ENCODE peak calls at places on chromosome 1, in seven cellular contexts. D, T, H, U, S, N and A are unnamed samples.

GRCh38 chr1:228064741-228065542 is 17.6 kb upstream of the ARF1 start:
- DNase-seq in D (no peak), T (no peak), H (no peak), U (no peak), S (no peak), N (no peak), A (no peak)

GRCh38 chr1:203272633-203273205 is 32.6 kb upstream of the BTG2 start:
- DNase-seq in D (no peak), T (no peak), H (no peak), U (no peak), S (no peak), N (no peak), A (no peak)

GRCh38 chr1:55446351-55446750 is 231.2 kb upstream of the USP24 start:
- DNase-seq in D (no peak), T (no peak), H (no peak), U (no peak), S (no peak), N (no peak), A (no peak)

GRCh38 chr1:151196292-151196800 is 2.0 kb upstream of the PIP5K1A start:
- DNase-seq in D (peak), T (peak), H (peak), U (peak), S (peak), N (no peak), A (no peak)

GRCh38 chr1:10556430-10557005 is 81.8 kb downstream of the PEX14 start:
- DNase-seq in D (no peak), T (no peak), H (no peak), U (no peak), S (no peak), N (no peak), A (no peak)

GRCh38 chr1:4599951-4600481 is 54.4 kb upstream of the AJAP1 start:
- DNase-seq in D (no peak), T (no peak), H (no peak), U (no peak), S (no peak), N (no peak), A (no peak)

GRCh38 chr1:72435025-72435424 is 152.7 kb upstream of the NEGR1 start:
- DNase-seq in D (no peak), T (no peak), H (no peak), U (no peak), S (no peak), N (no peak), A (no peak)

GRCh38 chr1:205588691-205589445 is 42.9 kb downstream of the ELK4 start:
- DNase-seq in D (no peak), T (no peak), H (peak), U (no peak), S (peak), N (peak), A (peak)

GRCh38 chr1:183995322-183996035 is 42.0 kb downstream of the COLGALT2 start:
- DNase-seq in D (no peak), T (no peak), H (no peak), U (no peak), S (no peak), N (no peak), A (no peak)

GRCh38 chr1:244347942-244348341 is 103.8 kb downstream of the ADSS2 start:
- DNase-seq in D (no peak), T (no peak), H (no peak), U (no peak), S (no peak), N (no peak), A (no peak)

GRCh38 chr1:110087812-110088738 is 17.6 kb upstream of the ALX3 start:
- DNase-seq in D (peak), T (no peak), H (peak), U (peak), S (peak), N (no peak), A (peak)

GRCh38 chr1:226002667-226003501 is 3.7 kb upstream of the SDE2 start:
- DNase-seq in D (peak), T (no peak), H (peak), U (peak), S (no peak), N (peak), A (peak)

GRCh38 chr1:91795601-91796389 is 90.2 kb downstream of the TGFBR3 start:
- DNase-seq in D (no peak), T (no peak), H (no peak), U (no peak), S (no peak), N (no peak), A (no peak)

GRCh38 chr1:43977376-43978263 is 1.4 kb upstream of the B4GALT2 start:
- DNase-seq in D (no peak), T (no peak), H (no peak), U (no peak), S (no peak), N (no peak), A (no peak)

GRCh38 chr1:169462385-169462784 is 23.4 kb downstream of the SLC19A2 start:
- DNase-seq in D (no peak), T (no peak), H (no peak), U (no peak), S (no peak), N (no peak), A (no peak)

GRCh38 chr1:230379928-230380327 is 46.2 kb downstream of the PGBD5 start:
- DNase-seq in D (no peak), T (no peak), H (no peak), U (peak), S (no peak), N (no peak), A (no peak)

GRCh38 chr1:209813902-209814301 is 8.0 kb upstream of the IRF6 start:
- DNase-seq in D (no peak), T (no peak), H (no peak), U (no peak), S (no peak), N (no peak), A (no peak)

GRCh38 chr1:18385239-18385790 is 95.4 kb upstream of the KLHDC7A start:
- DNase-seq in D (no peak), T (no peak), H (no peak), U (no peak), S (no peak), N (no peak), A (no peak)

GRCh38 chr1:26553942-26554682 is 24.6 kb downstream of the RPS6KA1 start:
- DNase-seq in D (no peak), T (no peak), H (no peak), U (no peak), S (no peak), N (no peak), A (no peak)

GRCh38 chr1:9376886-9377333 is 84.2 kb downstream of the SPSB1 start:
- DNase-seq in D (no peak), T (no peak), H (no peak), U (no peak), S (no peak), N (no peak), A (no peak)

GRCh38 chr1:2554621-2555387 is 1.4 kb upstream of the TNFRSF14 start:
- DNase-seq in D (no peak), T (no peak), H (peak), U (peak), S (no peak), N (no peak), A (no peak)

GRCh38 chr1:21261551-21262281 is 28.5 kb downstream of the ECE1 start:
- DNase-seq in D (peak), T (no peak), H (peak), U (peak), S (no peak), N (no peak), A (no peak)

GRCh38 chr1:111252786-111253185 is 25.3 kb downstream of the CHI3L2 start:
- DNase-seq in D (no peak), T (no peak), H (no peak), U (no peak), S (no peak), N (no peak), A (no peak)

GRCh38 chr1:147624011-147624410 is 46.3 kb downstream of the ACP6 start:
- DNase-seq in D (no peak), T (no peak), H (no peak), U (no peak), S (no peak), N (no peak), A (no peak)

GRCh38 chr1:21436488-21437340 is 3.2 kb upstream of the NBPF3 start:
- DNase-seq in D (no peak), T (no peak), H (peak), U (peak), S (no peak), N (no peak), A (no peak)

GRCh38 chr1:35923841-35924240 is 7.1 kb upstream of the AGO3 start:
- DNase-seq in D (no peak), T (no peak), H (no peak), U (no peak), S (no peak), N (no peak), A (no peak)

GRCh38 chr1:156618853-156619581 is at the start of gene HAPLN2:
- DNase-seq in D (no peak), T (no peak), H (peak), U (no peak), S (peak), N (no peak), A (peak)

GRCh38 chr1:235317179-235317578 is 10.8 kb downstream of the ARID4B start:
- DNase-seq in D (no peak), T (no peak), H (no peak), U (no peak), S (no peak), N (no peak), A (no peak)

GRCh38 chr1:173257805-173258204 is 50.7 kb upstream of the TNFSF4 start:
- DNase-seq in D (no peak), T (no peak), H (no peak), U (no peak), S (no peak), N (no peak), A (no peak)

GRCh38 chr1:58813801-58814200 is 30.0 kb upstream of the JUN start:
- DNase-seq in D (no peak), T (no peak), H (no peak), U (no peak), S (peak), N (no peak), A (peak)

GRCh38 chr1:184553845-184554244 is 167.0 kb downstream of the C1orf21 start:
- DNase-seq in D (no peak), T (no peak), H (no peak), U (no peak), S (no peak), N (no peak), A (no peak)

GRCh38 chr1:112253366-112253765 is 142.6 kb upstream of the CTTNBP2NL start:
- DNase-seq in D (no peak), T (no peak), H (no peak), U (no peak), S (no peak), N (no peak), A (no peak)

GRCh38 chr1:92934395-92935378 is 26.6 kb downstream of the DIPK1A start:
- DNase-seq in D (no peak), T (no peak), H (no peak), U (peak), S (no peak), N (no peak), A (no peak)

GRCh38 chr1:207763091-207763490 is 11.2 kb downstream of the CD46 start:
- DNase-seq in D (no peak), T (no peak), H (no peak), U (no peak), S (no peak), N (no peak), A (no peak)

GRCh38 chr1:74673351-74674111 is at the start of gene ERICH3:
- DNase-seq in D (no peak), T (no peak), H (no peak), U (peak), S (no peak), N (no peak), A (no peak)

GRCh38 chr1:208461680-208462079 is 217.5 kb upstream of the PLXNA2 start:
- DNase-seq in D (no peak), T (no peak), H (peak), U (no peak), S (no peak), N (no peak), A (no peak)

GRCh38 chr1:201360486-201360885 is 17.0 kb downstream of the TNNT2 start:
- DNase-seq in D (no peak), T (no peak), H (no peak), U (no peak), S (no peak), N (no peak), A (no peak)

GRCh38 chr1:201357636-201358348 is 19.7 kb downstream of the TNNT2 start:
- DNase-seq in D (no peak), T (no peak), H (no peak), U (no peak), S (no peak), N (no peak), A (no peak)

GRCh38 chr1:201358596-201358995 is 18.9 kb downstream of the TNNT2 start:
- DNase-seq in D (no peak), T (no peak), H (no peak), U (no peak), S (no peak), N (no peak), A (no peak)

GRCh38 chr1:201359873-201360210 is 17.6 kb downstream of the TNNT2 start:
- DNase-seq in D (no peak), T (no peak), H (no peak), U (no peak), S (no peak), N (no peak), A (no peak)

GRCh38 chr1:201359031-201359872 is 18.2 kb downstream of the TNNT2 start:
- DNase-seq in D (no peak), T (no peak), H (no peak), U (no peak), S (no peak), N (no peak), A (no peak)
- TF ChIP-seq JUND in D (no peak), T (no peak), H (no peak), U (no peak), S (no peak), N (no peak), A (no peak)

GRCh38 chr1:78171736-78172590 is 126.2 kb downstream of the GIPC2 start:
- DNase-seq in D (no peak), T (no peak), H (no peak), U (no peak), S (no peak), N (no peak), A (no peak)
- TF ChIP-seq JUND in D (no peak), T (no peak), H (no peak), U (peak), S (no peak), N (no peak), A (no peak)

DNA sequence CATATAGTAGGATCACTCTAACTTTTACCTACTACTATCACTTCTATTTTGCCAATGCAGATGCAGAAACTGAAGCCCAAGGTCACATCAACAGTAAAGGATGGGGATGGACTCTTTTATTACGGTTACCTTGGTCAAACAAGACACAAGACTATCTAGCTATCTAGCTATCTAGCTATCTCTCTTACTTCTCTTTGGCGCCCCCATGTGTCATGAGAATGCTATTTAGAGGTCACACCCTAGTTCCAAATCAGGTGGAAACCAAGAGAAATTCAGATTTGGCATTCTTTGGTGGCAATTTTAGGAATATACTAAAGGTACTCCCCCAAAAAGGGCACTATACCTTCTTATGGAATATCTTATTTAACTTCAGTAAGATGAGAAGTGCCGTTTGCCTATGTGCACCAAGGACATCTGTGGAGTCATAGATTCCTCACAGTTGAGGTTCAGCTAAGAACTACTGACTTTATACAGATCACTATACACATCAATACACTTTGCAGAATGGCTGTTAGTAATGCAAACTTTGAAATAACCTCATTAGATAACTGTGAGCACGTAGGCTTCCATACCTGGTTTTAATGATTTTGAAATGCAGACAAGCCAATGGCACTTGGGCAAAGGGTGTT is 6.7 kb downstream of the ZNF648 start:
- DNase-seq in D (peak), T (peak), H (peak), U (peak), S (peak), N (no peak), A (no peak)
- TF ChIP-seq JUND in D (no peak), T (no peak), H (no peak), U (no peak), S (no peak), N (no peak), A (no peak)

DNA sequence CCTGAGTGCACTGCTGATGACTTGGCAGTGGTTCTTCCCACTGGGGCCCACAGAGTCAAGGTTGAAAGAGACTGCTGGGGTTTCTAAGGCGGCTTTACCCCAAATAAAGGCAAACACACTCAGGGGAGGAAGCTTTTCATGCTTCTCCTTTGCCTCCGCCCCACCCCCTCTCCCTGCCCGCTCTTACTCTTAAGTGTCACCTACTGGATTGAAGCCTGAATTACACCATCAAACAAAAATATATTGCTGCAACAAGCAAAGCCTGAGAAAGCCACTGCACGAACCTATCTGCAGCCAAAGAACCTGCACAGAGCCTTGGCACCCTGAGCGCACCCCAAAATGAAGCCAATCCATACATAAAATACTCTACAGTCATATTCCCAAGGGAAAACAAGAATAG is 63.1 kb downstream of the PTGFR start:
- DNase-seq in D (peak), T (no peak), H (no peak), U (no peak), S (peak), N (no peak), A (no peak)
- TF ChIP-seq JUND in D (no peak), T (no peak), H (no peak), U (no peak), S (no peak), N (no peak), A (no peak)

GRCh38 chr1:66168919-66169725 is 364.8 kb upstream of the SGIP1 start:
- DNase-seq in D (peak), T (no peak), H (no peak), U (no peak), S (no peak), N (no peak), A (no peak)

GRCh38 chr1:66175581-66175980 is 358.4 kb upstream of the SGIP1 start:
- DNase-seq in D (no peak), T (no peak), H (no peak), U (no peak), S (no peak), N (no peak), A (no peak)

GRCh38 chr1:66175107-66175506 is 358.8 kb upstream of the SGIP1 start:
- DNase-seq in D (no peak), T (no peak), H (no peak), U (no peak), S (no peak), N (no peak), A (no peak)

GRCh38 chr1:66168467-66168887 is 365.5 kb upstream of the SGIP1 start:
- DNase-seq in D (no peak), T (no peak), H (no peak), U (no peak), S (no peak), N (no peak), A (no peak)

DNA sequence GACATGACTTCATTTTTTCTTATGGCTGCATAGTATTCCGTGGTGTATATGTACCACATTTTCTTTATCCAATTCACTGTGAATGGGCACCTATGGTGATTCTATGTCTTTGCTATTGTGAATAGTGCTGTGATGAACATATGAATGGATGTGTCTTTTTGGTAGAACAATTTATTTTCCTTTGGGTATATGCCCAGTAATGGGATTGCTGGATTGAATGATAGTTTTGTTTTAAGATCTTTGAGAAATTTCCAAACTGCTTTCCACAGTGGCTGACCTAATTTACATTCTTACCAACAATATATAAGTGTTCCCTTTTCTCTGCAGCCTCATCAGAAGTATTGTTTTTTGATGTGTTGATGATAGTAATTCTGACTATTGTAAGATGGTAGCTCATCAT is 361.7 kb upstream of the SGIP1 start:
- DNase-seq in D (no peak), T (no peak), H (no peak), U (no peak), S (no peak), N (no peak), A (no peak)
- TF ChIP-seq JUND in D (no peak), T (no peak), H (no peak), U (no peak), S (no peak), N (no peak), A (no peak)

GRCh38 chr1:99656701-99657100 is 10.8 kb downstream of the PALMD start:
- DNase-seq in D (no peak), T (no peak), H (no peak), U (no peak), S (no peak), N (no peak), A (no peak)
- TF ChIP-seq JUND in D (no peak), T (no peak), H (no peak), U (no peak), S (no peak), N (no peak), A (no peak)

DNA sequence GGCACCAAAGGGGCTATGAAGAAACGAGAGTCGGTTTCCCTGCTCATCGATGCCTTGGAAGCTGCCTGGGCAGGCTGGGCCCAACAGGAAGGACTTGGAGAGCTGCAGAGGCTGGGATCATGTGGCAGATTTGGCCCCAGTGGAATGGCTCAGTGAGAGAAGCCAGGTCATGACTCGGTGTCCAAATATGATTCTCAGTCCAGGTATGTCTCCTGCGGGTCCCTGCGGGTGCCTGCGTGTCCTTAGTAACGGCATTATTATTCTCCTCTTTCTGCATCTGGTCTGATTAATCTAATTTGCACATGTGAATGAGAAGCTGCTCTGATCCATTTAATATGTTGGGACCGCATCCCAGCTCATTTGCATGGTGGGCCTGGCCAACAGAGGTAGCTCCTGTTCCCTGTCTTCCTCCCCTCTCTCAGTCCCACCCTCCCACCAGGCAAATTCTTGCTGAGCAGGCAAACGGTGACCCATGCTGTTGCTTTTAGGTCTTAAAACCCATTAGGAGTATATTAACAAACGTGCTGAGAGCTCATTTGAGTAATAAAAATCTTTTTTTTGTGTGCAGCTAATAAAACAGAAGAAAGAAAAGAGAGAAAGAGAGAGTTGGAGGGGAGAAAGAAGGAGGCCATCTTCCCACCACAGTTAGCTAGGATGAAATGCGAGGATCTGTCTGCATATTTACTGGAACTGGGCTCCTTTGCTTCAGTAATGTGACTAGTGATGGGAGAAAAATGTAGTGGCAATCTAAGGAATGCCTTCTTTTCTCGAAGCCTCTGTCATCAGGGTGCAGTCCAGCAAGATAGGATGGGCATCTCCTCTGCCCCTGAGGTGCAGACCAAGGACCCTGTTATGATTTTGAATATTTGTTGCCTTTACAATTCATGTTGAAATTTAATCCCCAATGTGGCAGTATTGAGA is 133.5 kb downstream of the HMGB4 start:
- DNase-seq in D (no peak), T (no peak), H (no peak), U (no peak), S (no peak), N (no peak), A (no peak)
- TF ChIP-seq JUND in D (no peak), T (no peak), H (no peak), U (no peak), S (no peak), N (no peak), A (no peak)

GRCh38 chr1:27816921-27817630 is 13.5 kb upstream of the PPP1R8 start:
- DNase-seq in D (no peak), T (no peak), H (no peak), U (no peak), S (peak), N (no peak), A (no peak)
- TF ChIP-seq JUND in D (no peak), T (no peak), H (no peak), U (no peak), S (no peak), N (no peak), A (no peak)